ENCODE peak calls at places on chromosomes 12 and 14, in five cellular contexts. F, U, X, Q and P are unnamed samples.

GRCh38 chr12:57093412-57094193 is 4.7 kb downstream of the NAB2 start:
- DNase-seq in F (peak; percentile 84), U (no peak), X (peak; percentile 77), Q (peak; percentile 81), P (peak; percentile 20)

GRCh38 chr14:99660794-99661193 is 15.9 kb downstream of the HHIPL1 start:
- DNase-seq in F (no peak), U (no peak), X (no peak), Q (no peak), P (no peak)

GRCh38 chr14:101865288-101865687 is 99.1 kb upstream of the DYNC1H1 start:
- DNase-seq in F (no peak), U (no peak), X (no peak), Q (no peak), P (no peak)

GRCh38 chr12:1797991-1798733 is 22.2 kb upstream of the LRTM2 start:
- DNase-seq in F (peak; percentile 16), U (no peak), X (no peak), Q (no peak), P (no peak)

GRCh38 chr14:70257526-70257925 is 68.8 kb upstream of the SLC8A3 start:
- DNase-seq in F (no peak), U (no peak), X (no peak), Q (peak; percentile 72), P (no peak)

GRCh38 chr12:22431693-22432251 is 97.3 kb upstream of the ST8SIA1 start:
- DNase-seq in F (no peak), U (no peak), X (no peak), Q (no peak), P (no peak)

GRCh38 chr12:109753054-109753401 is 39.4 kb downstream of the FAM222A start:
- DNase-seq in F (no peak), U (no peak), X (no peak), Q (no peak), P (no peak)

GRCh38 chr12:61365001-61365400 is 895.2 kb upstream of the USP15 start:
- DNase-seq in F (no peak), U (no peak), X (no peak), Q (no peak), P (no peak)

GRCh38 chr12:80936353-80936641 is 1.4 kb downstream of the LIN7A start:
- DNase-seq in F (no peak), U (no peak), X (no peak), Q (peak; percentile 74), P (no peak)

GRCh38 chr14:21525571-21525970 is 575 bp downstream of the SALL2 start:
- DNase-seq in F (no peak), U (no peak), X (no peak), Q (peak; percentile 55), P (no peak)

GRCh38 chr14:103091883-103092222 is 2.7 kb upstream of the EXOC3L4 start:
- DNase-seq in F (no peak), U (no peak), X (no peak), Q (no peak), P (no peak)
- H3K4me3 ChIP-seq in F (peak overlapping the region; percentile 62), U (peak overlapping the region; percentile 42), X (peak overlapping the region; percentile 57), Q (peak overlapping the region; percentile 58), P (peak overlapping the region; percentile 32)

GRCh38 chr12:111180830-111181726 is 187.8 kb downstream of the PHETA1 start:
- DNase-seq in F (peak; percentile 24), U (no peak), X (peak; percentile 46), Q (no peak), P (no peak)

GRCh38 chr12:111184161-111184560 is 184.7 kb downstream of the PHETA1 start:
- DNase-seq in F (no peak), U (no peak), X (no peak), Q (no peak), P (no peak)

GRCh38 chr12:111183094-111183493 is 185.8 kb downstream of the PHETA1 start:
- DNase-seq in F (no peak), U (no peak), X (no peak), Q (no peak), P (no peak)

GRCh38 chr12:111185206-111185888 is 183.5 kb downstream of the PHETA1 start:
- DNase-seq in F (no peak), U (no peak), X (no peak), Q (no peak), P (no peak)

GRCh38 chr12:111182391-111182790 is 186.5 kb downstream of the PHETA1 start:
- DNase-seq in F (no peak), U (no peak), X (no peak), Q (no peak), P (no peak)
- H3K27me3 ChIP-seq in F (no peaks in the 10 kb centered on the region), U (peaks cover 5% of the 10 kb centered on the region), X (no peaks in the 10 kb centered on the region), Q (no peaks in the 10 kb centered on the region), P (no peaks in the 10 kb centered on the region)

GRCh38 chr14:90846511-90846910 is 30.3 kb upstream of the TTC7B start:
- DNase-seq in F (no peak), U (no peak), X (no peak), Q (no peak), P (no peak)

GRCh38 chr14:90842726-90843125 is 26.5 kb upstream of the TTC7B start:
- DNase-seq in F (no peak), U (no peak), X (peak; percentile 27), Q (no peak), P (no peak)

GRCh38 chr14:90839889-90840266 is 23.6 kb upstream of the TTC7B start:
- DNase-seq in F (no peak), U (no peak), X (no peak), Q (no peak), P (no peak)

GRCh38 chr14:90848944-90849731 is 32.9 kb upstream of the TTC7B start:
- DNase-seq in F (no peak), U (no peak), X (no peak), Q (no peak), P (no peak)

DNA sequence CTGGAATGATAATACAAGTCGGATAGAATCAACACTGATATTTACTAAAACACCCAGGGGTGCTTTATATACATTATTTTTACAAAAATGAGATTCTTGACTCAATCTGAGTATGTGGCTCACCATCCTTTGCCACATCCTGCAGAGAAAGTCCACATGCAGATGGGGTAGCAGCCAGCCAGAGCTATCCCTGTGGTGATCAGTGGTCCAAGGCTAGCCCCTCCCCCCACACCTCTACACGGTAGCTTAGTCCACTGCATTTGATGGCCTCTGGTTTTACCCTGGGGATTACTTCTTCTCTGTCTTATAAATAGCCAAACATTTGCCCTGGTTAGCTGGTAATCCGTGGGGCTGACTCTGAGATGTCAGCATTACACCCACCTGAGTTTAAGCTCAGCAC is 28.1 kb upstream of the TTC7B start:
- DNase-seq in F (no peak), U (no peak), X (peak; percentile 1), Q (no peak), P (no peak)
- H3K4me3 ChIP-seq in F (no peak overlapping the region), U (no peak overlapping the region), X (no peak overlapping the region), Q (no peak overlapping the region), P (no peak overlapping the region)

DNA sequence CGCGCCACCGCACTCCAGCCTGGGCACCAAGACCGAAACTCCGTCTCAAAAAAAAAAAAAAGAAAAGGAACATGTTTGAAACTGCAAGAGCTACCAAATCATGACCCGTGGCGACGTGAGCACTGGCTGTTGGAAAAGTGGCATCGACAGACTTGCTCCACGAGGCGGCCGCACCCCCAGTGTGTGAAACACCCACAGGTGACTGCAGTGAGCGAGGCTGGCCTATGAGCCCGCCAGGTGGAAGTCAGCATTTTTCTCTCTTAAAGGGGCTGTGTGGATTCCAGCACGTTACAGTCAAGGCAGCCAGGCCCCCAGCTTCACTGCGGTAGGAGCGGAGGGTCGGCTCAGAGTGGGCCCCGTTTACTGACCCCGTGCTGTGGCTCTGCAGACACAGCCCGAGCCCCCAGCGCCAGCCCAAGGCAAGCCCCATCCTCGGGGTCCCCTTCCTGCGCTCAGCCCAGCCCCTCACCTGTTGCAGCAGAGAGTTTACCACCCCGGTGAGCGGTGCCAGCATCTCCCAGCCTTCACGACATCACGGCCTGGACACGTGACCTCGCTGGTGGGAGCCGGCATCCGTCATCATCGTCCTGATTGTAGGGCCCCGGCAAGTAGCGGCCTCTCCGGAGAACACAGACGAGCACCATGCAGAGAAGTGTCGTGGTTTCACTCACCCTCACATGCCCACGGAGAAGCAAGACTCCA is 54.3 kb upstream of the FBRSL1 start:
- DNase-seq in F (no peak), U (no peak), X (no peak), Q (no peak), P (no peak)
- H3K27me3 ChIP-seq in F (no peaks in the 10 kb centered on the region), U (peaks cover 6% of the 10 kb centered on the region), X (no peaks in the 10 kb centered on the region), Q (peaks cover 51% of the 10 kb centered on the region), P (no peaks in the 10 kb centered on the region)

DNA sequence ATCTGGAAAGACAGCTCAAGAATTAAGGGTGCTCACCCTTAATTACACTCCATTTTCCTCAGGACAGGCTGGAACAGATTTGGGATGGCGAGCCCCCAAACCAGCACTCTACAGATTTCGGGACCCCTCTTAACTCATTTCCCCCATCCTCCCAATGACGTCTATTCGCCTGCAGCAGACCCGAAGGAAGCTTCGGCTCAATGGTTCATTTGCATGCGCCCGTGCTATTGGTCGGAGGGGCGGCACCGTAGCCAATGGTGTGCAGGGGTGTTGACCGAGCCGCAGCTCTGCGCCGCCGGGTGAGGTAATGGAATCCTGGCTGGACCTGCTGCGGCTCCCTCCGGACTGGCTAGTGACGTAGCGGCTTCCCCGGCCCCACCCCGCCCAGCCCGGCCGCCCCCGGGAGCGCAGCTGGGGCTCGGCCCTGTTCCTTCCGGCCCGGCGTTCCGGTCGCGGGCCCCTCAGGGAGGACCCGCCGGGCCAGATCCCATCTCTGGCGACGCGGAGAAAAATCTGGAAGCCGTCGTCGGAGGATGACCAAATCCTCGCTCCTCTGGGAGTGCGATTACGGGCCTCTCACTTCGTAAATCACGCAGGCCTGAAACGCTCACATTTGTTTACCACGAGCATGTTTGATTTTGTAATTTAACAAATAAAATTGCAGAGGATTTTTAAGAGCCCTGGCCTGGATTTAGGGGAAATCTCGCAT is 18.3 kb upstream of the NR4A1 start:
- DNase-seq in F (peak; percentile 97), U (peak; percentile 86), X (peak; percentile 95), Q (peak; percentile 98), P (peak; percentile 88)
- H3K4me3 ChIP-seq in F (peak overlapping the region; percentile 40), U (peak overlapping the region; percentile 31), X (no peak overlapping the region), Q (peak overlapping the region; percentile 51), P (peak overlapping the region; percentile 41)

DNA sequence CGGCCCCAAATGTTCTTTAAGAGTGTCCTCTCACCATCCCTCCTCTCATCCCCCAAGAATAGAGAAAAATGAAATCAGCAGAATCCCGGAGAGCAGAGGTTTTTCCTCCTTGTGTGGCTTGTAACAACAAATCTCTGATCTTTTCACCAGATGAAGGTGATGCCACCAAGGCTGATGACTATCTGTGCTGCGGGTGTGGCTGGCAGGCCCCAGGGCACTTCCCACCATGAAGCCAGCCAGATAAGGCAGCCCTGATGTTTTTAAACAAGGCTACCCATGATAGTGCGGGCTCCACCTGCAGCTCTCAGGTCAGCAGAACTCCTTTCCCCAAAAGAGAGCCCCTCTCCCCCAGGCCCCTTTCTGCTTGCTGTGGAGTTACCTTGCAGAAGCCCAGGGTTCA is 58.0 kb upstream of the PARP11 start:
- DNase-seq in F (no peak), U (no peak), X (no peak), Q (no peak), P (no peak)
- H3K27me3 ChIP-seq in F (no peaks in the 10 kb centered on the region), U (no peaks in the 10 kb centered on the region), X (no peaks in the 10 kb centered on the region), Q (no peaks in the 10 kb centered on the region), P (no peaks in the 10 kb centered on the region)

GRCh38 chr12:9725471-9725870 is 7.4 kb downstream of the CLECL1 start:
- DNase-seq in F (no peak), U (no peak), X (no peak), Q (no peak), P (no peak)
- H3K4me3 ChIP-seq in F (no peak overlapping the region), U (no peak overlapping the region), X (no peak overlapping the region), Q (no peak overlapping the region), P (no peak overlapping the region)